ENCODE peak calls at places on chromosomes 7 and 10, in four cellular contexts. V is GM12878, U is HepG2, N is K562. Z is an unnamed sample.

GRCh38 chr7:44284216-44284615 is 41.2 kb downstream of the CAMK2B start:
- DNase-seq in V (no peak), U (no peak), N (no peak), Z (no peak)

GRCh38 chr7:158970132-158970531 is 113.8 kb downstream of the DYNC2I1 start:
- DNase-seq in V (no peak), U (no peak), N (no peak), Z (no peak)

GRCh38 chr10:124044143-124044862 is 49.1 kb downstream of the CHST15 start:
- DNase-seq in V (no peak), U (no peak), N (no peak), Z (no peak)

GRCh38 chr7:111980721-111981120 is 225.5 kb downstream of the DOCK4 start:
- DNase-seq in V (no peak), U (no peak), N (no peak), Z (no peak)

GRCh38 chr10:89553064-89553734 is 17.8 kb upstream of the SLC16A12 start:
- DNase-seq in V (no peak), U (peak), N (no peak), Z (no peak)

GRCh38 chr7:74272305-74273038 is 16.7 kb upstream of the CLIP2 start:
- DNase-seq in V (peak), U (no peak), N (peak), Z (no peak)

GRCh38 chr10:77873558-77874380 is 52.8 kb downstream of the DLG5 start:
- DNase-seq in V (peak), U (peak), N (no peak), Z (no peak)

GRCh38 chr7:132065193-132065972 is 509.0 kb upstream of the PODXL start:
- DNase-seq in V (no peak), U (no peak), N (no peak), Z (no peak)

GRCh38 chr7:151249732-151250072 is 1.2 kb upstream of the SMARCD3 start:
- DNase-seq in V (no peak), U (no peak), N (peak), Z (no peak)

GRCh38 chr7:55307123-55307916 is 57.8 kb upstream of the LANCL2 start:
- DNase-seq in V (no peak), U (no peak), N (no peak), Z (no peak)

GRCh38 chr7:73833251-73833919 is 2.6 kb downstream of the CLDN4 start:
- DNase-seq in V (no peak), U (peak), N (peak), Z (no peak)

GRCh38 chr10:117997673-117998072 is 49.1 kb downstream of the RAB11FIP2 start:
- DNase-seq in V (no peak), U (no peak), N (no peak), Z (no peak)

GRCh38 chr7:134527979-134528371 is 608 bp downstream of the AKR1B10 start:
- DNase-seq in V (no peak), U (peak), N (no peak), Z (no peak)

GRCh38 chr10:17847586-17848296 is 38.6 kb downstream of the MRC1 start:
- DNase-seq in V (no peak), U (no peak), N (peak), Z (peak)

GRCh38 chr10:4819067-4819466 is 6.9 kb upstream of the AKR1E2 start:
- DNase-seq in V (no peak), U (no peak), N (no peak), Z (no peak)

GRCh38 chr10:83078160-83078559 is 1061.1 kb upstream of the GHITM start:
- DNase-seq in V (no peak), U (no peak), N (no peak), Z (no peak)

GRCh38 chr10:116306847-116307246 is 17.4 kb upstream of the CCDC172 start:
- DNase-seq in V (no peak), U (no peak), N (no peak), Z (no peak)

GRCh38 chr7:23338439-23338838 is 39.3 kb downstream of the MALSU1 start:
- DNase-seq in V (no peak), U (no peak), N (no peak), Z (no peak)

GRCh38 chr7:155884225-155885161 is 72.2 kb upstream of the SHH start:
- DNase-seq in V (no peak), U (no peak), N (no peak), Z (no peak)

GRCh38 chr7:151780626-151781025 is 96.3 kb downstream of the PRKAG2 start:
- DNase-seq in V (no peak), U (no peak), N (no peak), Z (no peak)

GRCh38 chr7:362416-363096 is 72.6 kb downstream of the FOXL3 start:
- DNase-seq in V (no peak), U (no peak), N (no peak), Z (no peak)

GRCh38 chr7:2802082-2802481 is 42.0 kb downstream of the GNA12 start:
- DNase-seq in V (no peak), U (no peak), N (no peak), Z (no peak)

GRCh38 chr10:393346-393745 is 258.1 kb downstream of the ZMYND11 start:
- DNase-seq in V (no peak), U (no peak), N (no peak), Z (no peak)

GRCh38 chr7:70681847-70682350 is 450.0 kb upstream of the GALNT17 start:
- DNase-seq in V (peak), U (no peak), N (no peak), Z (no peak)

GRCh38 chr7:148045521-148045920 is 545.0 kb upstream of the C7orf33 start:
- DNase-seq in V (no peak), U (no peak), N (no peak), Z (no peak)

GRCh38 chr7:148049068-148049467 is 541.5 kb upstream of the C7orf33 start:
- DNase-seq in V (no peak), U (no peak), N (no peak), Z (no peak)

GRCh38 chr7:148042935-148043334 is 547.6 kb upstream of the C7orf33 start:
- DNase-seq in V (no peak), U (no peak), N (no peak), Z (no peak)

GRCh38 chr7:148044173-148044572 is 546.4 kb upstream of the C7orf33 start:
- DNase-seq in V (no peak), U (no peak), N (no peak), Z (no peak)
- TF ChIP-seq BHLHE40 in V (no peak), U (no peak), N (no peak), Z (no peak)

DNA sequence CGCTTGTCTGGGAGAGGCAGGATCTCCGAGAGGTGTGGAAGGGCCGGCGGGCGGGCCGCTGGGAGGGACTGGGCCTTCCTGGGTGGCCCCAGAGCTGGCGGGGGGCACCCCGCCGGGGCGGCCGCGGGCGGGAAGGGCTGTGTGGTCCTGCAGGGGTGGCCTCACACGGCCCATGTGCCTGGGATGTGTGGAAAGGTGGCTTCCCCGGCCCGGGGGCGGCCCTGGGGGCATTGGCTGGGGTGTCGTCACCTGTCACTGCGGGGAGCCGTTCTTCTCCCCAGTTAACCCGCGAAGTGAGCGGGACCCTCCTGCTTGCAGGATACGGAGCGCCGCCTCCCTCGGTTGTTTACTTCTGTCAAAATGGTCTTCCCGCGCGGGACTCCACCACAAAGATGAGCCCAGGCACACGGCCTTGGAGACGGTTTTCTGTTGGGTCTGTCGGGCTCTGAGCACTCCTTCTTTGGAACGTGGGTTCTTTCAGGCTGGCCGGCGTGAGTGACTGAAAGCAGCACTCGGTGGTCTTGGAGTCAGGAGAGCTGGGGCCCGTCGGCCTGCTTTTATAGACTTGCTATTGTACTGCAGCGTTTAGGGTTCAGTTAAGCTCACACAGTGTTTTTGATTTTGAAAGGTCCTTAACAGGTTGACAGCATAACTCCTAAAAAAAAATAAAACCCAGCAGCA is 700 bp downstream of the SMC3 start:
- DNase-seq in V (no peak), U (peak), N (peak), Z (peak)
- TF ChIP-seq TARDBP in V (no peak), U (no peak), N (no peak), Z (no peak)

GRCh38 chr10:107104026-107104652 is 60.4 kb downstream of the SORCS1 start:
- DNase-seq in V (no peak), U (no peak), N (no peak), Z (no peak)
- TF ChIP-seq BHLHE40 in V (no peak), U (no peak), N (no peak), Z (no peak)

GRCh38 chr10:22837771-22838170 is 90.1 kb upstream of the ARMC3 start:
- DNase-seq in V (no peak), U (no peak), N (no peak), Z (no peak)
- TF ChIP-seq TARDBP in V (no peak), U (no peak), N (no peak), Z (no peak)

DNA sequence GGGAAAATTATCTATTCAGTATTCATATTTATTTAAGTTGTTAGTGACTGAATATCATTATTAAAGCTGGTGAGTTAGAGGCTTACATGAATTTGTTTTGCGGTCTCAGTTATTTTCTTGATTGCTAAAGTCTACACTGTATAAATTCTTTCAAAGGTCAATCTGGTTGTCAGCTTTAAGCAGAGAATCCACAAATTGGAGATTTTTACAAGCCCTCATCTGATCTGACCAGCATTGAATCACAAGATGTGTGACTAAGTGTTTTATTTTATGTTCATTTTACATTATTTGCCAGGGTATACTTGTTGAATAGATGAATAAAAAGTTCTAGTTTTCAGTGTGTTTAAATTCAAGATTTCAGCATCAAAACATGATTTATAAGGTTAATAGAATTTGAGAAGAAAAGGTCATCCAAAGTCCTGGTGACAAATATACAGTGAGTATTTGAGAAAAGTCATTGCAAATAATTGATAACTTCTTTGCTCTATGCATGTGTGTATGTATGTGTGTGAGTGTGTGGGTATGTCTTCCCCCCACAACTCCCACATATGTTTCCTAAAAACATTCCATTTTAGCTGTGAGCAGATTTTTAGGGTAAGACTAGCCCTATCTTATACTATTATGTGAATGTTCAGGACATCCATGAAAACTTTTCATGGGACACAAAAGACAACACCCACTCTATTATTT is 4.4 kb downstream of the SEMA3A start:
- DNase-seq in V (no peak), U (no peak), N (no peak), Z (no peak)
- TF ChIP-seq BHLHE40 in V (no peak), U (no peak), N (no peak), Z (no peak)

DNA sequence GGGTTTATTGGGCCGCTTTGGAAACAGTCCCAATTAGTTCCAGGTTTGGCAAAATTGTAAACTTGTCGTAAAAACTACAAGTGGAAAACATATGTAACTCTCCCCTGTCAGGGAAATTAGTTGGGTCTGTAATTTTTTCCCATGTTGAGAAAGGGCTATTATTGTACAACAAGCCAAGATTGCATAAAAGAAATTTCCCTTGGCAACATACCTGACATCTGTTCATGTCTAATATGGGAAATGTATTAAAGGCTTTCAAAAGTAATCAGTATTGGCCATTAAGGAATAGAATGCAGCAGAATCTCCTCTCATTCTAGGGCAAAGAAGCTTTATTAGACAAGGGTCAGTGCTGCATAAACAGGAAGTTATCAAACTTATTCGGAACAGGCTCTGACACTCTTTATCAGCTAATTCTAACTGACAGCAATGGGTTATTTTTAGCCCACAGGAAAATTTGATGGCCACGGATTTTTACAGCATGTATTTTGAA is 158.0 kb downstream of the ARID5B start:
- DNase-seq in V (no peak), U (no peak), N (no peak), Z (no peak)
- TF ChIP-seq TARDBP in V (no peak), U (no peak), N (no peak), Z (no peak)

Z was measured in HEK293T.